ENCODE peak calls at places on chromosome 7, in five cellular contexts. One of them, this sample, is unnamed.

GRCh38 chr7:75980126-75980864 is 14.1 kb downstream of the TMEM120A start:
- DNase-seq in GM23338: no peak
- DNase-seq in HepG2: no peak
- DNase-seq in GM12878: no peak
- DNase-seq in K562: no peak
- DNase-seq in this sample: no peak

GRCh38 chr7:6590645-6591110 is 857 bp downstream of the INTS15 start:
- DNase-seq in K562: no peak
- DNase-seq in GM23338: peak
- DNase-seq in GM12878: no peak
- DNase-seq in HepG2: no peak
- DNase-seq in this sample: no peak

GRCh38 chr7:5634107-5634950 is 147.1 kb downstream of the RNF216 start:
- DNase-seq in GM12878: no peak
- DNase-seq in GM23338: peak
- DNase-seq in K562: no peak
- DNase-seq in HepG2: no peak
- DNase-seq in this sample: no peak

GRCh38 chr7:127585044-127585953 is at the start of gene GCC1:
- DNase-seq in GM12878: peak
- DNase-seq in GM23338: peak
- DNase-seq in HepG2: peak
- DNase-seq in K562: peak
- DNase-seq in this sample: peak

GRCh38 chr7:33191326-33191725 is 62.0 kb downstream of the BBS9 start:
- DNase-seq in K562: no peak
- DNase-seq in HepG2: peak
- DNase-seq in GM12878: no peak
- DNase-seq in GM23338: peak
- DNase-seq in this sample: no peak

GRCh38 chr7:100449190-100449795 is 13.0 kb upstream of the PPP1R35 start:
- DNase-seq in K562: no peak
- DNase-seq in GM23338: no peak
- DNase-seq in HepG2: no peak
- DNase-seq in GM12878: no peak
- DNase-seq in this sample: no peak

GRCh38 chr7:35268953-35269352 is 15.1 kb upstream of the TBX20 start:
- DNase-seq in K562: no peak
- DNase-seq in HepG2: no peak
- DNase-seq in GM23338: no peak
- DNase-seq in GM12878: no peak
- DNase-seq in this sample: no peak

GRCh38 chr7:128835231-128835751 is 5.1 kb downstream of the FLNC start:
- DNase-seq in GM23338: no peak
- DNase-seq in GM12878: no peak
- DNase-seq in HepG2: no peak
- DNase-seq in K562: no peak
- DNase-seq in this sample: no peak

GRCh38 chr7:157035302-157035701 is 24.8 kb upstream of the MNX1 start:
- DNase-seq in K562: no peak
- DNase-seq in GM12878: no peak
- DNase-seq in HepG2: no peak
- DNase-seq in GM23338: no peak
- DNase-seq in this sample: no peak

GRCh38 chr7:153002164-153002563 is 242.6 kb downstream of the ACTR3B start:
- DNase-seq in GM12878: no peak
- DNase-seq in HepG2: no peak
- DNase-seq in GM23338: peak
- DNase-seq in K562: no peak
- DNase-seq in this sample: no peak

GRCh38 chr7:50212666-50213621 is 91.6 kb upstream of the IKZF1 start:
- DNase-seq in K562: no peak
- DNase-seq in HepG2: no peak
- DNase-seq in GM23338: no peak
- DNase-seq in GM12878: no peak
- DNase-seq in this sample: no peak

GRCh38 chr7:114787556-114787955 is 134.3 kb upstream of the MDFIC start:
- DNase-seq in GM12878: no peak
- DNase-seq in K562: no peak
- DNase-seq in HepG2: no peak
- DNase-seq in GM23338: no peak
- DNase-seq in this sample: no peak

GRCh38 chr7:125814030-125814535 is 884.5 kb upstream of the POT1 start:
- DNase-seq in GM23338: no peak
- DNase-seq in K562: no peak
- DNase-seq in HepG2: no peak
- DNase-seq in GM12878: no peak
- DNase-seq in this sample: no peak

GRCh38 chr7:139105037-139105382 is 4.5 kb downstream of the ZC3HAV1 start:
- DNase-seq in HepG2: no peak
- DNase-seq in K562: no peak
- DNase-seq in GM12878: no peak
- DNase-seq in GM23338: no peak
- DNase-seq in this sample: no peak

GRCh38 chr7:70925411-70926115 is 206.4 kb upstream of the GALNT17 start:
- DNase-seq in GM23338: peak
- DNase-seq in GM12878: no peak
- DNase-seq in K562: no peak
- DNase-seq in HepG2: no peak
- DNase-seq in this sample: no peak

GRCh38 chr7:6546852-6547251 is 4.4 kb downstream of the GRID2IP start:
- DNase-seq in K562: peak
- DNase-seq in GM23338: peak
- DNase-seq in GM12878: no peak
- DNase-seq in HepG2: no peak
- DNase-seq in this sample: peak

GRCh38 chr7:116380030-116380429 is 119.5 kb upstream of the CAV2 start:
- DNase-seq in K562: no peak
- DNase-seq in GM12878: no peak
- DNase-seq in HepG2: no peak
- DNase-seq in GM23338: no peak
- DNase-seq in this sample: no peak

GRCh38 chr7:16817536-16817935 is 12.7 kb upstream of the AGR2 start:
- DNase-seq in GM12878: no peak
- DNase-seq in K562: no peak
- DNase-seq in HepG2: no peak
- DNase-seq in GM23338: no peak
- DNase-seq in this sample: peak

GRCh38 chr7:137978464-137979237 is 23.2 kb downstream of the CREB3L2 start:
- DNase-seq in GM23338: no peak
- DNase-seq in HepG2: no peak
- DNase-seq in GM12878: no peak
- DNase-seq in K562: peak
- DNase-seq in this sample: peak

GRCh38 chr7:138889566-138889965 is 91.6 kb upstream of the ATP6V0A4 start:
- DNase-seq in GM12878: no peak
- DNase-seq in K562: no peak
- DNase-seq in GM23338: no peak
- DNase-seq in HepG2: peak
- DNase-seq in this sample: no peak

GRCh38 chr7:78254397-78255055 is 456.0 kb downstream of the PHTF2 start:
- DNase-seq in K562: no peak
- DNase-seq in GM23338: no peak
- DNase-seq in HepG2: no peak
- DNase-seq in GM12878: no peak
- DNase-seq in this sample: no peak

GRCh38 chr7:158395349-158395748 is 192.3 kb downstream of the PTPRN2 start:
- DNase-seq in K562: no peak
- DNase-seq in GM12878: no peak
- DNase-seq in HepG2: no peak
- DNase-seq in GM23338: no peak
- DNase-seq in this sample: no peak

GRCh38 chr7:158395780-158396214 is 191.8 kb downstream of the PTPRN2 start:
- DNase-seq in HepG2: no peak
- DNase-seq in GM12878: no peak
- DNase-seq in K562: no peak
- DNase-seq in GM23338: peak
- DNase-seq in this sample: peak

GRCh38 chr7:158396301-158396905 is 191.2 kb downstream of the PTPRN2 start:
- DNase-seq in HepG2: no peak
- DNase-seq in GM23338: no peak
- DNase-seq in GM12878: no peak
- DNase-seq in K562: no peak
- DNase-seq in this sample: no peak

GRCh38 chr7:158393926-158394625 is 193.5 kb downstream of the PTPRN2 start:
- DNase-seq in GM23338: no peak
- DNase-seq in GM12878: no peak
- DNase-seq in HepG2: no peak
- DNase-seq in K562: no peak
- DNase-seq in this sample: no peak

DNA sequence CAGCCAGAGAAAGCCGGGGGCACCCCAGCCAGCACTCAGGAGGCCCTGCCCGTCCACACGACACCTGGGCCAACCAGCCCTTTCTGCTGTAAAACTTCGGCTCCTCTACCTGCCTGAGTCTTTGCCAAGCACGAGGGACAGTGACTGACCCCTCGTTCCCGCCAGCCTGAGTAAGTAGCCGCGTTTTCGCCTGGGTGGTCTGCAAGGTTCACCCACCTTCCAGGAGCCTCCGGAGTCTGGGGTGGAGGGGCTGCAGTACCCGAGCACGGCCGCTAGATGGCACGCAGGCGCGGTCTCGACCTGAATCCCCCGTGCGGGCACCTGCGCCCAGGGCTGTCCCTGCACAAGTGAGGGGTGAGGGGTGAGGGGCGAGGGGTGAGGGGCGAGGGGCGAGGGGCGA is 192.7 kb downstream of the PTPRN2 start:
- DNase-seq in HepG2: no peak
- DNase-seq in K562: peak
- DNase-seq in GM23338: peak
- DNase-seq in GM12878: no peak
- DNase-seq in this sample: peak
- TF ChIP-seq JUNB in HepG2: no peak
- TF ChIP-seq JUNB in K562: no peak
- TF ChIP-seq JUNB in GM23338: no peak
- TF ChIP-seq JUNB in GM12878: no peak
- TF ChIP-seq JUNB in this sample: no peak

GRCh38 chr7:39433550-39433949 is 132.7 kb upstream of the YAE1 start:
- DNase-seq in GM12878: peak
- DNase-seq in K562: no peak
- DNase-seq in GM23338: no peak
- DNase-seq in HepG2: no peak
- DNase-seq in this sample: no peak
- TF ChIP-seq JUNB in GM12878: no peak
- TF ChIP-seq JUNB in K562: no peak
- TF ChIP-seq JUNB in GM23338: no peak
- TF ChIP-seq JUNB in HepG2: no peak
- TF ChIP-seq JUNB in this sample: no peak

DNA sequence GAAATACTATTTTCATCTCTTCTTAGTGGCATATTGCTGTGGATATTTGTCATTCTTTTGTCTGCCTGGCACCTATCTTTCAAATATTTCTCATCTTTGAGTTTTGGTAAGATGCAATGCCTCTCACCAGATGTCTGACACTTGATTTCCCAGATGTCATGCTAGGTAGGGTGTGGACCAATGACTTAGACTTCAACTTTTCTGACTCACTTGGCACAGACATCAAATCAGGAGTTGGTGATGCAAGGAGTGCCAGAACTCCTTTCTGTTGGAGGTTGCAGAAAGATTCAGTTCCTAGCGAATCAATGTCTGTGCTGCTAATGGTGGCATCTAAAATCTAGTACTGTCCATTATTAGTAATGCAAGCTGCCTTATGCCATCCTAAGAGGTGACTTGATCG is 216.9 kb upstream of the FERD3L start:
- DNase-seq in HepG2: no peak
- DNase-seq in K562: no peak
- DNase-seq in GM23338: no peak
- DNase-seq in GM12878: no peak
- DNase-seq in this sample: no peak
- TF ChIP-seq JUNB in HepG2: no peak
- TF ChIP-seq JUNB in K562: no peak
- TF ChIP-seq JUNB in GM23338: no peak
- TF ChIP-seq JUNB in GM12878: no peak
- TF ChIP-seq JUNB in this sample: no peak

GRCh38 chr7:149136118-149136517 is 10.0 kb upstream of the ZNF425 start:
- DNase-seq in K562: no peak
- DNase-seq in GM23338: peak
- DNase-seq in GM12878: no peak
- DNase-seq in HepG2: no peak
- DNase-seq in this sample: no peak
- TF ChIP-seq JUNB in K562: no peak
- TF ChIP-seq JUNB in GM23338: no peak
- TF ChIP-seq JUNB in GM12878: no peak
- TF ChIP-seq JUNB in HepG2: no peak
- TF ChIP-seq JUNB in this sample: no peak

GRCh38 chr7:130270947-130271790 is 4.5 kb downstream of the CPA2 start:
- DNase-seq in GM12878: no peak
- DNase-seq in K562: no peak
- DNase-seq in HepG2: no peak
- DNase-seq in GM23338: no peak
- DNase-seq in this sample: no peak
- TF ChIP-seq JUNB in GM12878: no peak
- TF ChIP-seq JUNB in K562: no peak
- TF ChIP-seq JUNB in HepG2: no peak
- TF ChIP-seq JUNB in GM23338: no peak
- TF ChIP-seq JUNB in this sample: no peak

GRCh38 chr7:2432910-2433712 is 29.7 kb downstream of the CHST12 start:
- DNase-seq in GM23338: no peak
- DNase-seq in GM12878: no peak
- DNase-seq in HepG2: no peak
- DNase-seq in K562: no peak
- DNase-seq in this sample: no peak
- TF ChIP-seq JUNB in GM23338: no peak
- TF ChIP-seq JUNB in GM12878: no peak
- TF ChIP-seq JUNB in HepG2: no peak
- TF ChIP-seq JUNB in K562: no peak
- TF ChIP-seq JUNB in this sample: no peak

DNA sequence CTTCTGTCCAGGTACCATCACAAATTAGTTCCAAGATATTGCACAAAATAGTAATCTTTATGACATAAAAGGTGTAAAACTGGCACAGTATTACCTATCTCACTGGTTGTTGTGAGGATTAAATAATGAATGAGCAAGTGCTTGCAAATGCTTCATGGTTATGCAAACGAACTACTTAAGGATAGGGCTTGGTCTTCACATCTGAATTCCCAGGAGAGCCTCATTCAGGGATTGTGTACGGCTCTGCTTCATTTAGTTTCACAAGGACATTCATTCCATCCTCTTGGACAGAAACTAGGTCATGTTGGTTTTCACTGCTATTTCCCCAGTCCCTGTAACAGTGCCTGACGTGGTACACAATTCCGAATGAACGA is 12.1 kb downstream of the ABCA13 start:
- DNase-seq in GM23338: peak
- DNase-seq in GM12878: no peak
- DNase-seq in K562: no peak
- DNase-seq in HepG2: no peak
- DNase-seq in this sample: no peak
- TF ChIP-seq JUNB in GM23338: no peak
- TF ChIP-seq JUNB in GM12878: no peak
- TF ChIP-seq JUNB in K562: no peak
- TF ChIP-seq JUNB in HepG2: no peak
- TF ChIP-seq JUNB in this sample: no peak

DNA sequence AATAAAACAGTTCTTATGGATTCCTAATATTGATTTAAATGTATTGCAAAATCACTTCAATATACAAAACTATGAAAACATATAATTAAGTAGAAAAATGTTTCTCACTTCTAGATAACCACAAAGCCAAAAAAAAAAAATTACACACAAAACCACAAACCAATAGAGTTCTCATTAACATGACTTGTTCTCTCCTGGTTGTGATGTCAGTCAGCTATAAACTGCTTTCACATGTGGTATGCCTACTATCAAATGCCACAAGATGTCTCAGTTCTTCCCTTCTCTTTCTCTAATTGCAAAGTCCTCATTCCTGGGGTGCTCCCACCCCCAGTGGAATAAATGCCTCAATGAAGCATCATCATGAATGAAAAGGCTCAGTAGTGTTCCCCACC is 16.6 kb downstream of the GNAI1 start:
- DNase-seq in GM12878: no peak
- DNase-seq in K562: no peak
- DNase-seq in GM23338: no peak
- DNase-seq in HepG2: no peak
- DNase-seq in this sample: no peak
- TF ChIP-seq JUNB in GM12878: no peak
- TF ChIP-seq JUNB in K562: no peak
- TF ChIP-seq JUNB in GM23338: no peak
- TF ChIP-seq JUNB in HepG2: no peak
- TF ChIP-seq JUNB in this sample: no peak

This sample was measured in A549.